ENCODE peak calls at places on chromosomes 1 and 21, in four cellular contexts. Y is heart right ventricle; D is CD8-positive, alpha-beta memory T cell; N is HCT116. X is an unnamed sample.

GRCh38 chr1:238360474-238360873 is 469.8 kb upstream of the ZP4 start:
- DNase-seq in N (no peak), Y (no peak), D (no peak), X (no peak)

GRCh38 chr1:70738576-70738975 is 309.0 kb downstream of the PTGER3 start:
- DNase-seq in D (no peak), Y (no peak), N (no peak), X (no peak)

GRCh38 chr1:69223156-69223555 is 344.6 kb upstream of the LRRC7 start:
- DNase-seq in N (no peak), D (no peak), Y (no peak), X (no peak)

GRCh38 chr1:221832617-221833016 is 90.7 kb upstream of the DUSP10 start:
- DNase-seq in D (no peak), N (no peak), Y (peak; percentile 17), X (no peak)

GRCh38 chr1:221563476-221563921 is 178.4 kb downstream of the DUSP10 start:
- DNase-seq in D (no peak), Y (no peak), N (no peak), X (no peak)

GRCh38 chr1:233242827-233243483 is 52.6 kb downstream of the PCNX2 start:
- DNase-seq in Y (no peak), D (no peak), N (no peak), X (no peak)

GRCh38 chr1:17167783-17168479 is 37.0 kb upstream of the PADI1 start:
- DNase-seq in D (no peak), N (no peak), Y (no peak), X (peak; percentile 89)

GRCh38 chr1:24186993-24187790 is at the start of gene IFNLR1:
- DNase-seq in Y (peak; percentile 47), D (peak; percentile 74), N (peak; percentile 58), X (no peak)

GRCh38 chr1:76833856-76834255 is 33.4 kb upstream of the ST6GALNAC5 start:
- DNase-seq in Y (no peak), D (no peak), N (no peak), X (no peak)

GRCh38 chr1:224732367-224733006 is 116.4 kb downstream of the CNIH3 start:
- DNase-seq in D (no peak), Y (no peak), N (no peak), X (no peak)

GRCh38 chr1:109932679-109933078 is 22.0 kb downstream of the CSF1 start:
- DNase-seq in D (no peak), Y (no peak), N (no peak), X (no peak)

GRCh38 chr21:43811262-43812105 is 22.1 kb downstream of the RRP1 start:
- DNase-seq in N (no peak), Y (no peak), D (no peak), X (peak; percentile 10)

GRCh38 chr21:43814215-43815106 is 25.1 kb downstream of the RRP1 start:
- DNase-seq in N (no peak), Y (no peak), D (no peak), X (no peak)

GRCh38 chr21:43815107-43815742 is 25.8 kb downstream of the RRP1 start:
- DNase-seq in N (peak; percentile 8), Y (no peak), D (no peak), X (no peak)

GRCh38 chr21:43812139-43812821 is 22.9 kb downstream of the RRP1 start:
- DNase-seq in D (no peak), N (no peak), Y (no peak), X (no peak)

GRCh38 chr21:43812957-43813730 is 23.8 kb downstream of the RRP1 start:
- DNase-seq in D (no peak), N (no peak), Y (no peak), X (no peak)
- H3K4me1 ChIP-seq in D (peaks cover 7% of the 10 kb centered on the region), N (peaks cover 10% of the 10 kb centered on the region), Y (peaks cover 17% of the 10 kb centered on the region), X (peaks cover 25% of the 10 kb centered on the region)

GRCh38 chr1:93151474-93151873 is 28.7 kb downstream of the TMED5 start:
- DNase-seq in N (no peak), D (no peak), Y (no peak), X (no peak)
- H3K36me3 ChIP-seq in N (peaks cover 4% of the 10 kb centered on the region), D (peaks cover 14% of the 10 kb centered on the region), Y (peaks cover 24% of the 10 kb centered on the region), X (peaks cover 70% of the 10 kb centered on the region)

DNA sequence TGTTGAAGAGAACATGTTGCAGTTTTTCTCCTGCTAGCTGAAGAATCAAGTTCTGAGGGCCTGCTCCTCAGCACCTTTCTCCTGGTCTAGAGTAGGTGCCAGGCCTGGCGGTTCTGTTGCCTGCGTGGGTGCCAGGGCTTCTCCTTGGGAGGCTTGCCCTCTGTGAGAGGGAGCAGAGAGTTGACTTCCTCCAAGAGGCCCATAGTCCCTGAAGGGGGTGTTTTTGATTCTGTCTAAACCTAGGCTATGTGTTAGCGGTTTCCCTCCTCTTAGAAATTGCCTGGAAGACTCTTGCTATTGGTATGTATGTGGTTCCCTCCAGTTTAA is 315 bp upstream of the APOBEC4 start:
- DNase-seq in D (no peak), N (no peak), Y (no peak), X (no peak)
- H3K27ac ChIP-seq in D (no peak overlapping the region), N (no peak overlapping the region), Y (peak overlapping the region; percentile 72), X (no peak overlapping the region)

GRCh38 chr1:234967121-234967520 is 161.5 kb downstream of the TOMM20 start:
- DNase-seq in D (no peak), N (no peak), Y (no peak), X (peak; percentile 85)
- H3K4me1 ChIP-seq in D (peaks cover 57% of the 10 kb centered on the region), N (peaks cover 8% of the 10 kb centered on the region), Y (peaks cover 70% of the 10 kb centered on the region), X (peaks cover 81% of the 10 kb centered on the region)

DNA sequence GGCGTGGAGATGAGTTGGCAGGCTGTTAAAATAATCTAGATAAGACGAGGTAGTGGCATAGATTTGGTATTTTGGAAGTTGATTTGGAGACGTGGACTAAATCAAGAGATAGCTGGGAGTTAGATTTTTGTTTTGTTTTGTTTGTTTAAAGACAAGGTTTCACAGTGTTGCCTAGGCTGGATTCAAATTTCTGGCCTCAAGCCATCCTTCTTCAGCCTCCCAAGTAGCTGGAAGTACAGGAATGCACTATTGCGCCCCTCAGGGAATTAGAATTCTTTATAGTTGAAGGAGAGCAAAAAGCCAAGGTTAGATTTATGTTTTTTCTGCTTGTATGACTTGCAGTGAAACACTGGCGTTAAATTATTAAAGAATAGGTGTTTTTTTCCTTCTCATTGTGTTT is 22.3 kb upstream of the SNRPE start:
- DNase-seq in D (no peak), N (no peak), Y (no peak), X (peak; percentile 75)
- H3K36me3 ChIP-seq in D (peaks cover 42% of the 10 kb centered on the region), N (peaks cover 43% of the 10 kb centered on the region), Y (peaks cover 46% of the 10 kb centered on the region), X (peaks cover 83% of the 10 kb centered on the region)

DNA sequence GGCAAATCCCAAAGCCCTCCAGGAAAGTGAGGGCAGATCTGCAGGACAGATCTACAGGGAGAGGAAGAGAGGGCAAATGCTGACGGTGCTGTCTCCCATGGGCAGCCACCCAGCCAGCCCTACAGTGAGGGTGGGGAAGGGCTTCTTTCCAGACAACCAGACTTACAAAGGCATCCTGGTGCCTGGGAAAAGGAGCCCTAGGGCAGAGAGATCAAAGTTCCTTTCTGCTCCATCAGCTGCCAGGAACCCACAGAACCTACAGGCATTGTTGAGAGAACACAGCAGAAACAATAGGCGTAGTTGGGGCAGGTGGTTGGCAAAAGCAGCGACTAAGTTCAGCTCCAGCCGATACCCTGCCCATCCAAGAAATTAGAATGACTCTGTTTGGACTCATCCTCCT is 332.4 kb downstream of the KCNH1 start:
- DNase-seq in N (no peak), Y (no peak), D (no peak), X (no peak)
- H3K27ac ChIP-seq in N (no peak overlapping the region), Y (no peak overlapping the region), D (no peak overlapping the region), X (no peak overlapping the region)

DNA sequence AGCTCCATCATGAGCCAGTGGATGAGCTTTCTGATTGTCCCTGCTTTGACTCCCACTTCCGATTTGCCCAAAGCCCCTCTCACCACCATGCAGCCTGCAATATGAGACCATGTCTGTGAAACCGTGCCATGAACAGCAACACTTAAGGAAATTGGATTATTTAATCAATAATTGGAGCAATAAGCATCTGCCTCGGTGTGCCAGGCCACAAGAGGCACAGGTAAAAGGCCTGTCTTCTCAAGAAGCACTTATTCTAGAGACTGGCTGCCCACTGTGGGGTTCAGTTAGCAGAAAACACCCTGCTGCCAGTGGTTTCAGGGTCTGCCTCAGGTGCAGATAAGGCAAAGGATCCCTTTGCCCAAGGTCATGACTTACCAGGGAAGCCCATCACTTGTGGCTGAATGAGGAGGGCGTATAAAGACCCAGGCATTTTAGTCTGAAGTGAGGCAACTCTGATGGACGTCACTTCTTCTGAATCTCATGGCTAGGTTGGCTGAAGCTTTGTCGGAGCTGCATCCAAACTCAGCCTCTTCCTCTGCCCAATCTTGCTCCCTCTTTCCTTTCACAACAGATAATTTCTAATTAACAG is 7.1 kb upstream of the CHI3L2 start:
- DNase-seq in Y (no peak), N (no peak), D (no peak), X (no peak)
- H3K4me1 ChIP-seq in Y (peaks cover 20% of the 10 kb centered on the region), N (peaks cover 3% of the 10 kb centered on the region), D (peaks cover 95% of the 10 kb centered on the region), X (no peaks in the 10 kb centered on the region)